ENCODE peak calls at places on chromosomes 13 and 19, in seven cellular contexts. W is IMR-90, U is H9, Q is mesenchymal stem cell, I is neuronal stem cell, H is H1, J is trophoblast cell. Y is an unnamed sample.

GRCh38 chr19:13842294-13843103 is 34.4 kb upstream of the NANOS3 start:
- DNase-seq in W (peak; percentile 65), U (peak; percentile 56), Q (peak; percentile 87), I (no peak), H (no peak), J (peak; percentile 71), Y (peak; percentile 63)

GRCh38 chr19:23440791-23441190 is 45.5 kb upstream of the ZNF91 start:
- DNase-seq in W (no peak), U (peak; percentile 46), Q (no peak), I (no peak), H (no peak), J (peak; percentile 37), Y (peak; percentile 41)

GRCh38 chr13:62309904-62310303 is 894.3 kb upstream of the PCDH20 start:
- DNase-seq in W (no peak), U (no peak), Q (no peak), I (peak; percentile 38), H (peak; percentile 13), J (no peak), Y (peak; percentile 86)

GRCh38 chr13:106133025-106133424 is 402.4 kb downstream of the EFNB2 start:
- DNase-seq in W (peak; percentile 81), U (no peak), Q (peak; percentile 34), I (no peak), H (no peak), J (peak; percentile 84), Y (no peak)

GRCh38 chr19:29612801-29613595 is 6.9 kb downstream of the POP4 start:
- DNase-seq in W (no peak), U (no peak), Q (no peak), I (no peak), H (no peak), J (peak; percentile 75), Y (no peak)

GRCh38 chr13:88925954-88926353 is 1254.8 kb downstream of the SLITRK5 start:
- DNase-seq in W (no peak), U (no peak), Q (no peak), I (no peak), H (no peak), J (no peak), Y (no peak)

GRCh38 chr13:82636119-82636518 is 1246.2 kb downstream of the SLITRK1 start:
- DNase-seq in W (peak; percentile 9), U (no peak), Q (peak; percentile 3), I (no peak), H (no peak), J (peak; percentile 31), Y (no peak)

GRCh38 chr19:36081385-36081784 is 26.7 kb downstream of the WDR62 start:
- DNase-seq in W (peak; percentile 10), U (no peak), Q (no peak), I (no peak), H (no peak), J (no peak), Y (no peak)

GRCh38 chr19:7908078-7908699 is 4.5 kb downstream of the MAP2K7 start:
- DNase-seq in W (no peak), U (no peak), Q (no peak), I (no peak), H (no peak), J (no peak), Y (no peak)

GRCh38 chr19:681638-682037 is 5.4 kb downstream of the FSTL3 start:
- DNase-seq in W (no peak), U (no peak), Q (no peak), I (no peak), H (no peak), J (no peak), Y (no peak)
- H2AK5ac ChIP-seq in W (no peak overlapping the region), U (no peak overlapping the region), Q (no peak overlapping the region), I (peak overlapping the region; percentile 100), H (no peak overlapping the region), J (no peak overlapping the region), Y (no peak overlapping the region)

DNA sequence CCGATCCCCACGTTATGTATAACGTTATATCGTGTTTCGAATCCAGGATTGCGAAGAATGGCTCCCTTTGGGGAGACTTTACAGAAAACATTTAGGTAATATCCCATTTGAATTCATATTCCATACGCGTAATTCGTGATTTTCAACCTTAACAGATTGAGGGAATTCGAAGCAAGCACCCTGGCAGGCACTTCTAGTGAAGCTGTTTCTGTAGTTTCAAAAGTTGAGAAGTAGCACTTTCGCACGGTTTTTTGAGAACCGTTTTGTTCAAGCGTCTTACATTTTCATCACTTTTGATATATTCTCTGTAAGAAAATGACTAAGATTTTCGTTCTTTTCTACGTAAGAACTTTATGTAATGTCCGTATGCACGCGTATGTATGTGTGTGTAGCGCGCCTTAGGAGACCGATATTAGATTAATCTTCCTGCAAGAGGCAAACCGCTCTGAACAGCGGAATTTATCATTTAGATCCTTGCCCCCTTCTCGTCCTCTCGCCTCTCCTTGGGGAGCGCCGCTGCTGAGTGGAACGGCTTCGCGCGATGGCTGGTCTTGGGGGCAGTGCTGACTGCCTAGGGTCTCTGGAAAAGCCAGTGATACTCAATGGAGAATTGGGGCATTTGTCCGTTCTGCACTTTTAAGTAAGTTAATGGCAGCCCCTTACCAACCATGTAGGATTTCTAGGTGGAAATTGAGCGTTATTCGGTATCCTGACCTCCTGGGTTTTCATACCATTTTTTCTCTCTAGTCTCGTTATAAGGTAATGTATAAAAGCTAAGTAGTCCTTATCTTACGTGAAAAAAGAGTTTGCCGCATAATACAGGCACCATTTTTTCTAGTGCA is 4.8 kb downstream of the MAB21L1 start:
- DNase-seq in W (no peak), U (no peak), Q (peak; percentile 16), I (peak; percentile 48), H (no peak), J (no peak), Y (peak; percentile 33)
- H2AK5ac ChIP-seq in W (no peak overlapping the region), U (no peak overlapping the region), Q (no peak overlapping the region), I (no peak overlapping the region), H (no peak overlapping the region), J (no peak overlapping the region), Y (no peak overlapping the region)

GRCh38 chr19:34959021-34959420 is 5.0 kb downstream of the ZNF792 start:
- DNase-seq in W (no peak), U (no peak), Q (no peak), I (no peak), H (no peak), J (no peak), Y (no peak)
- H2AK5ac ChIP-seq in W (peak overlapping the region; percentile 24), U (no peak overlapping the region), Q (no peak overlapping the region), I (no peak overlapping the region), H (no peak overlapping the region), J (no peak overlapping the region), Y (no peak overlapping the region)

GRCh38 chr13:60265566-60265965 is 101.8 kb upstream of the DIAPH3 start:
- DNase-seq in W (no peak), U (no peak), Q (no peak), I (no peak), H (no peak), J (no peak), Y (no peak)
- H2AK5ac ChIP-seq in W (no peak overlapping the region), U (no peak overlapping the region), Q (no peak overlapping the region), I (no peak overlapping the region), H (no peak overlapping the region), J (no peak overlapping the region), Y (no peak overlapping the region)

DNA sequence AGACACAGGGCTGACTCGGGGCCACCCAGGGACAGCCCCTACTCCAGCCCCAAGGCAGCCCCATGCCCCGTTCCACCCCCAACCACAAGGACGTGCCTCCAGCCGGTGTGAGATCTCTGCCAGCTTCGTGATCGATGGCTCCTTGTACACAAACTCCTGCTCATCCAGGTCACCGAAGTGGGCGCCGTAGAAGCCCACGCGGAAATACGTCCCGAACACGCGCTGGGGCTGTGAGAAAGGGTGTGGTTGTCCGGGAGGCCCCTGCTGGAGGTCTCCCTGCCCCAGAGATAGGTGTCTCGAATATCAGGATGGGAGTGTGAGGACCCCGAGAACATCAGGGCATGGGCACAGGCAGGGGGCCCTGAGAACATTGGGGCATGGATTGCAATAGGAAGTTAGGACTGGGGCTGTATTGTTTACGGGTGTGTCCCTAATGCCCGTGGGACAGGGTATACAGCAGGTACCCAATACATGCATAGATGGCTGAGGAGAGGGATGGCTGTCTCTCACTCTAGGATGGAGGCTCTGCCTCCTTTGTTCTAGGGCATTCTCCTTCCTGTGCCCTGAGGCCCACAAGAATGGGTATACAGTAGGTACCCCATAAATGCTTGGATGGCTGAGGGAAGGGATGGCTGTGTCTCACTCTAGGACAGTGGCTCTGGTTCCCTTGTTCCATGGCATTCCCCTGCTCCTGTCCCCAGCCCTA is 5.3 kb upstream of the KANK2 start:
- DNase-seq in W (no peak), U (no peak), Q (no peak), I (no peak), H (no peak), J (no peak), Y (no peak)
- H2AK5ac ChIP-seq in W (peak overlapping the region; percentile 98), U (no peak overlapping the region), Q (peak overlapping the region; percentile 26), I (no peak overlapping the region), H (no peak overlapping the region), J (no peak overlapping the region), Y (no peak overlapping the region)

GRCh38 chr13:30058429-30058828 is 208.0 kb upstream of the UBL3 start:
- DNase-seq in W (no peak), U (no peak), Q (no peak), I (no peak), H (no peak), J (no peak), Y (no peak)
- H2AK5ac ChIP-seq in W (no peak overlapping the region), U (no peak overlapping the region), Q (no peak overlapping the region), I (no peak overlapping the region), H (no peak overlapping the region), J (no peak overlapping the region), Y (no peak overlapping the region)